ENCODE peak calls at places on chromosomes 2 and 18, in seven cellular contexts. L is iris pigment epithelial cell; A is dorsolateral prefrontal cortex; C is EL; W is NCI-H82; F is CD4-positive, alpha-beta T cell; M is left ventricle myocardium superior. K is an unnamed sample.
A peak's percentile ranks its signal among the peaks of the same experiment; 100 is the strongest.

GRCh38 chr2:25341031-25341727 is 546 bp downstream of the DNMT3A start:
- DNase-seq in L (no peak), A (no peak), C (no peak), W (peak; percentile 48), F (peak; percentile 25), M (peak; percentile 67), K (no peak)

GRCh38 chr2:85838181-85838580 is 50.6 kb downstream of the ST3GAL5 start:
- DNase-seq in L (no peak), A (no peak), C (no peak), W (peak; percentile 58), F (no peak), M (no peak), K (no peak)

GRCh38 chr2:237165405-237166276 is 80.0 kb downstream of the COPS8 start:
- DNase-seq in L (peak; percentile 65), A (no peak), C (peak; percentile 52), W (peak; percentile 79), F (no peak), M (no peak), K (no peak)

GRCh38 chr2:9247177-9247576 is 40.6 kb downstream of the ASAP2 start:
- DNase-seq in L (no peak), A (no peak), C (no peak), W (peak; percentile 97), F (no peak), M (no peak), K (no peak)

GRCh38 chr2:237731663-237732062 is 66.9 kb upstream of the RBM44 start:
- DNase-seq in L (peak; percentile 82), A (no peak), C (peak; percentile 89), W (no peak), F (no peak), M (no peak), K (peak; percentile 62)

GRCh38 chr2:150630587-150631235 is 143.2 kb upstream of the RND3 start:
- DNase-seq in L (peak; percentile 59), A (no peak), C (peak; percentile 35), W (no peak), F (no peak), M (no peak), K (no peak)

GRCh38 chr2:24491626-24492282 is 700 bp downstream of the NCOA1 start:
- DNase-seq in L (peak; percentile 18), A (peak; percentile 46), C (peak; percentile 39), W (peak; percentile 91), F (peak; percentile 57), M (peak; percentile 77), K (peak; percentile 66)

GRCh38 chr2:157194097-157194688 is 63.3 kb upstream of the GALNT5 start:
- DNase-seq in L (peak; percentile 76), A (no peak), C (peak; percentile 67), W (peak; percentile 74), F (no peak), M (no peak), K (no peak)

GRCh38 chr2:112465373-112465772 is 16.6 kb upstream of the TTL start:
- DNase-seq in L (peak; percentile 38), A (no peak), C (no peak), W (peak; percentile 17), F (no peak), M (no peak), K (no peak)

GRCh38 chr2:156803243-156803642 is 367.1 kb downstream of the GPD2 start:
- DNase-seq in L (no peak), A (no peak), C (no peak), W (peak; percentile 90), F (no peak), M (no peak), K (no peak)

GRCh38 chr2:241325257-241325656 is 9.5 kb downstream of the SEPTIN2 start:
- DNase-seq in L (no peak), A (no peak), C (no peak), W (no peak), F (no peak), M (no peak), K (no peak)

GRCh38 chr2:106020821-106021316 is 173.2 kb downstream of the UXS1 start:
- DNase-seq in L (no peak), A (no peak), C (no peak), W (peak; percentile 47), F (no peak), M (peak; percentile 51), K (no peak)

GRCh38 chr2:46196871-46197462 is 100.2 kb upstream of the EPAS1 start:
- DNase-seq in L (no peak), A (no peak), C (no peak), W (no peak), F (no peak), M (no peak), K (no peak)

GRCh38 chr2:76667764-76668163 is 854.4 kb downstream of the LRRTM4 start:
- DNase-seq in L (no peak), A (no peak), C (no peak), W (no peak), F (no peak), M (no peak), K (no peak)

GRCh38 chr2:174587607-174588006 is 10.0 kb downstream of the WIPF1 start:
- DNase-seq in L (no peak), A (no peak), C (peak; percentile 30), W (no peak), F (no peak), M (no peak), K (no peak)

GRCh38 chr2:86068098-86069047 is 37.3 kb downstream of the POLR1A start:
- DNase-seq in L (peak; percentile 59), A (no peak), C (peak; percentile 69), W (no peak), F (peak; percentile 44), M (no peak), K (peak; percentile 90)

GRCh38 chr18:67417864-67418523 is 98.5 kb downstream of the DSEL start:
- DNase-seq in L (peak; percentile 79), A (no peak), C (peak; percentile 49), W (no peak), F (no peak), M (no peak), K (no peak)

GRCh38 chr2:122514451-122514996 is 759.1 kb downstream of the TSN start:
- DNase-seq in L (peak; percentile 27), A (no peak), C (peak; percentile 5), W (no peak), F (no peak), M (no peak), K (no peak)

GRCh38 chr18:24488824-24489493 is 28.5 kb downstream of the HRH4 start:
- DNase-seq in L (peak; percentile 38), A (no peak), C (peak; percentile 41), W (peak; percentile 57), F (no peak), M (no peak), K (no peak)

GRCh38 chr2:232085826-232086425 is 124.4 kb downstream of the DIS3L2 start:
- DNase-seq in L (peak; percentile 40), A (no peak), C (no peak), W (no peak), F (no peak), M (no peak), K (no peak)

GRCh38 chr2:112714836-112715631 is 5.8 kb upstream of the NT5DC4 start:
- DNase-seq in L (peak; percentile 80), A (no peak), C (peak; percentile 74), W (no peak), F (no peak), M (no peak), K (no peak)

GRCh38 chr2:216292886-216293291 is 79.4 kb downstream of the MARCHF4 start:
- DNase-seq in L (no peak), A (peak; percentile 37), C (no peak), W (no peak), F (no peak), M (no peak), K (no peak)

GRCh38 chr2:19900536-19901200 is 1.1 kb downstream of the TTC32 start:
- DNase-seq in L (peak; percentile 23), A (no peak), C (peak; percentile 23), W (no peak), F (peak; percentile 4), M (no peak), K (no peak)

GRCh38 chr18:79421275-79421857 is 25.6 kb downstream of the NFATC1 start:
- DNase-seq in L (no peak), A (no peak), C (no peak), W (no peak), F (no peak), M (no peak), K (peak; percentile 66)

GRCh38 chr2:234422242-234422641 is 74.6 kb downstream of the ARL4C start:
- DNase-seq in L (peak; percentile 94), A (no peak), C (peak; percentile 93), W (no peak), F (peak; percentile 20), M (no peak), K (no peak)

GRCh38 chr18:55588876-55589595 is 1.0 kb upstream of the TCF4 start:
- DNase-seq in L (no peak), A (no peak), C (peak; percentile 31), W (peak; percentile 39), F (no peak), M (no peak), K (no peak)

GRCh38 chr2:226215902-226216503 is 583.6 kb downstream of the IRS1 start:
- DNase-seq in L (peak; percentile 71), A (no peak), C (peak; percentile 72), W (peak; percentile 86), F (peak; percentile 5), M (peak; percentile 27), K (peak; percentile 16)

GRCh38 chr2:20350105-20350712 is 435 bp downstream of the PUM2 start:
- DNase-seq in L (no peak), A (no peak), C (peak; percentile 44), W (peak; percentile 83), F (peak; percentile 54), M (no peak), K (peak; percentile 74)

GRCh38 chr2:118593257-118593656 is 254.2 kb downstream of the EN1 start:
- DNase-seq in L (no peak), A (no peak), C (no peak), W (no peak), F (no peak), M (no peak), K (no peak)

GRCh38 chr18:22847867-22848451 is 85.2 kb upstream of the RBBP8 start:
- DNase-seq in L (no peak), A (no peak), C (no peak), W (no peak), F (no peak), M (no peak), K (no peak)

GRCh38 chr2:10264506-10265327 is 38.0 kb upstream of the HPCAL1 start:
- DNase-seq in L (no peak), A (peak; percentile 16), C (no peak), W (peak; percentile 83), F (no peak), M (no peak), K (peak; percentile 45)

GRCh38 chr2:231200805-231201474 is 2.5 kb downstream of the ARMC9 start:
- DNase-seq in L (peak; percentile 74), A (no peak), C (peak; percentile 89), W (peak; percentile 74), F (no peak), M (no peak), K (no peak)

GRCh38 chr2:193670478-193670877 is 1475.7 kb upstream of the TMEFF2 start:
- DNase-seq in L (no peak), A (no peak), C (no peak), W (no peak), F (no peak), M (no peak), K (no peak)

GRCh38 chr2:215797676-215798075 is 215.7 kb downstream of the MREG start:
- DNase-seq in L (peak; percentile 40), A (no peak), C (no peak), W (peak; percentile 93), F (no peak), M (no peak), K (no peak)

GRCh38 chr2:28976584-28976983 is 4.5 kb upstream of the TOGARAM2 start:
- DNase-seq in L (peak; percentile 71), A (no peak), C (peak; percentile 91), W (no peak), F (no peak), M (no peak), K (no peak)

GRCh38 chr2:88638743-88639142 is 11.5 kb upstream of the EIF2AK3 start:
- DNase-seq in L (peak; percentile 50), A (no peak), C (peak; percentile 59), W (no peak), F (no peak), M (no peak), K (no peak)

GRCh38 chr2:60536716-60537115 is 16.7 kb downstream of the BCL11A start:
- DNase-seq in L (no peak), A (no peak), C (no peak), W (no peak), F (no peak), M (peak; percentile 36), K (no peak)

GRCh38 chr18:36532394-36532793 is 234.9 kb downstream of the FHOD3 start:
- DNase-seq in L (peak; percentile 51), A (no peak), C (peak; percentile 20), W (no peak), F (no peak), M (no peak), K (no peak)

K was measured in psoas muscle.